ENCODE peak calls at places on chromosome 21, in nine cellular contexts. P is ACHN; C is AG08395; G is activated B cell treated with CpG ODN at 0.5 μM for 24 hours; S is left colon; J is stimulated activated CD8-positive, alpha-beta memory T cell treated with anti-CD3 and anti-CD28 coated beads, Interleukin-2, amount 100 ng/mL, for 1 hour; F is AG04450; Q is GOT3; L is T-helper 17 cell. R is an unnamed sample.

GRCh38 chr21:35035116-35035515 is 14.0 kb downstream of the RUNX1 start:
- DNase-seq in P (no peak), C (no peak), G (no peak), S (no peak), J (no peak), F (no peak), Q (no peak), L (no peak), R (no peak)

GRCh38 chr21:45639206-45640000 is 4.1 kb upstream of the PCBP3 start:
- DNase-seq in P (no peak), C (no peak), G (no peak), S (no peak), J (no peak), F (no peak), Q (no peak), L (no peak), R (peak)

GRCh38 chr21:40846566-40847411 is at the start of gene DSCAM:
- DNase-seq in P (no peak), C (no peak), G (no peak), S (no peak), J (no peak), F (no peak), Q (no peak), L (no peak), R (no peak)

GRCh38 chr21:46634966-46635323 is 529 bp upstream of the PRMT2 start:
- DNase-seq in P (peak), C (peak), G (no peak), S (no peak), J (no peak), F (peak), Q (no peak), L (no peak), R (peak)

GRCh38 chr21:33428669-33429068 is 25.5 kb downstream of the IFNGR2 start:
- DNase-seq in P (peak), C (peak), G (no peak), S (no peak), J (no peak), F (no peak), Q (no peak), L (no peak), R (no peak)

GRCh38 chr21:38982096-38982495 is 176.4 kb downstream of the ETS2 start:
- DNase-seq in P (peak), C (no peak), G (no peak), S (no peak), J (no peak), F (no peak), Q (no peak), L (no peak), R (no peak)

GRCh38 chr21:29805110-29805509 is 134.7 kb downstream of the GRIK1 start:
- DNase-seq in P (no peak), C (no peak), G (no peak), S (no peak), J (no peak), F (no peak), Q (no peak), L (no peak), R (no peak)

GRCh38 chr21:45556645-45557601 is 14.7 kb upstream of the SLC19A1 start:
- DNase-seq in P (no peak), C (no peak), G (peak), S (peak), J (no peak), F (no peak), Q (no peak), L (no peak), R (peak)

GRCh38 chr21:34260598-34260997 is 103.2 kb upstream of the KCNE2 start:
- DNase-seq in P (no peak), C (no peak), G (no peak), S (no peak), J (no peak), F (no peak), Q (no peak), L (no peak), R (no peak)

GRCh38 chr21:25501996-25502665 is 105.2 kb downstream of the MRPL39 start:
- DNase-seq in P (peak), C (no peak), G (no peak), S (no peak), J (no peak), F (no peak), Q (no peak), L (no peak), R (no peak)

GRCh38 chr21:39406065-39406464 is 39.5 kb downstream of the LCA5L start:
- DNase-seq in P (no peak), C (no peak), G (no peak), S (no peak), J (no peak), F (no peak), Q (no peak), L (no peak), R (no peak)

GRCh38 chr21:18384771-18385170 is 18.8 kb downstream of the TMPRSS15 start:
- DNase-seq in P (peak), C (peak), G (no peak), S (no peak), J (no peak), F (no peak), Q (no peak), L (no peak), R (no peak)

GRCh38 chr21:42513985-42514882 is 582 bp downstream of the SLC37A1 start:
- DNase-seq in P (peak), C (no peak), G (peak), S (no peak), J (peak), F (no peak), Q (no peak), L (peak), R (no peak)

GRCh38 chr21:42093991-42094417 is 22.9 kb downstream of the UMODL1 start:
- DNase-seq in P (peak), C (peak), G (no peak), S (no peak), J (no peak), F (peak), Q (peak), L (no peak), R (peak)

GRCh38 chr21:26515257-26515656 is 57.8 kb downstream of the CYYR1 start:
- DNase-seq in P (no peak), C (no peak), G (no peak), S (no peak), J (no peak), F (no peak), Q (no peak), L (no peak), R (no peak)

GRCh38 chr21:38800924-38801744 is 4.6 kb upstream of the ETS2 start:
- DNase-seq in P (no peak), C (no peak), G (no peak), S (no peak), J (no peak), F (no peak), Q (no peak), L (no peak), R (no peak)

GRCh38 chr21:17523007-17523451 is 10.2 kb downstream of the CXADR start:
- DNase-seq in P (no peak), C (no peak), G (no peak), S (no peak), J (no peak), F (no peak), Q (no peak), L (no peak), R (no peak)

GRCh38 chr21:28959367-28960099 is 33.1 kb downstream of the LTN1 start:
- DNase-seq in P (peak), C (peak), G (no peak), S (no peak), J (no peak), F (peak), Q (no peak), L (no peak), R (no peak)

GRCh38 chr21:45505416-45506021 is 36.7 kb downstream of the SLC19A1 start:
- DNase-seq in P (no peak), C (no peak), G (no peak), S (no peak), J (no peak), F (no peak), Q (no peak), L (no peak), R (no peak)

GRCh38 chr21:44845418-44846200 is 27.7 kb upstream of the SUMO3 start:
- DNase-seq in P (peak), C (peak), G (peak), S (peak), J (no peak), F (no peak), Q (peak), L (peak), R (peak)

GRCh38 chr21:34923202-34923601 is 125.9 kb downstream of the RUNX1 start:
- DNase-seq in P (no peak), C (no peak), G (no peak), S (no peak), J (no peak), F (no peak), Q (no peak), L (no peak), R (no peak)